ENCODE peak calls at places on chromosomes 3 and 15, in four cellular contexts. H, N, B and A are unnamed samples.

GRCh38 chr3:48238506-48239085 is 2.3 kb upstream of the ZNF589 start:
- DNase-seq in H (no peak), N (no peak), B (no peak), A (no peak)

GRCh38 chr15:68930268-68931022 is at the start of gene SPESP1:
- DNase-seq in H (no peak), N (no peak), B (no peak), A (peak; percentile 62)

GRCh38 chr3:12187448-12188327 is 29.0 kb upstream of the TIMP4 start:
- DNase-seq in H (no peak), N (peak; percentile 61), B (no peak), A (peak; percentile 71)

GRCh38 chr3:186815490-186815889 is 9.2 kb upstream of the RFC4 start:
- DNase-seq in H (peak; percentile 74), N (no peak), B (peak; percentile 71), A (peak; percentile 68)

GRCh38 chr3:177758131-177758530 is 560.8 kb upstream of the TBL1XR1 start:
- DNase-seq in H (no peak), N (no peak), B (no peak), A (peak; percentile 37)

GRCh38 chr15:72889545-72889944 is 106.0 kb upstream of the ADPGK start:
- DNase-seq in H (no peak), N (no peak), B (no peak), A (no peak)

GRCh38 chr3:27080126-27080525 is 289.1 kb downstream of the NEK10 start:
- DNase-seq in H (no peak), N (no peak), B (no peak), A (no peak)

GRCh38 chr3:42247576-42248027 is 18.4 kb downstream of the CCK start:
- DNase-seq in H (peak; percentile 18), N (no peak), B (peak; percentile 76), A (peak; percentile 49)

GRCh38 chr3:143207338-143207961 is 87.9 kb downstream of the CHST2 start:
- DNase-seq in H (peak; percentile 10), N (peak; percentile 95), B (peak; percentile 78), A (peak; percentile 67)

GRCh38 chr3:117719316-117719926 is 1009.8 kb downstream of the TUSC7 start:
- DNase-seq in H (peak; percentile 17), N (no peak), B (peak; percentile 1), A (peak; percentile 40)

GRCh38 chr15:33730815-33731214 is 237.5 kb upstream of the CHRM5 start:
- DNase-seq in H (no peak), N (no peak), B (no peak), A (no peak)

GRCh38 chr15:33738941-33739664 is 229.2 kb upstream of the CHRM5 start:
- DNase-seq in H (no peak), N (no peak), B (no peak), A (no peak)

GRCh38 chr15:33737687-33738606 is 230.3 kb upstream of the CHRM5 start:
- DNase-seq in H (peak; percentile 29), N (no peak), B (peak; percentile 48), A (peak; percentile 23)

GRCh38 chr15:33735143-33735542 is 233.2 kb upstream of the CHRM5 start:
- DNase-seq in H (no peak), N (no peak), B (no peak), A (no peak)

GRCh38 chr15:33735637-33736247 is 232.6 kb upstream of the CHRM5 start:
- DNase-seq in H (peak; percentile 58), N (no peak), B (peak; percentile 46), A (peak; percentile 41)
- TF ChIP-seq ELK1 in H (no peak), N (no peak), B (no peak), A (no peak)

GRCh38 chr3:63141-63845 is 133.3 kb upstream of the CHL1 start:
- DNase-seq in H (no peak), N (no peak), B (no peak), A (no peak)
- TF ChIP-seq ELK1 in H (no peak), N (no peak), B (no peak), A (no peak)

GRCh38 chr3:124530916-124531315 is 199.3 kb upstream of the UMPS start:
- DNase-seq in H (no peak), N (no peak), B (no peak), A (no peak)

GRCh38 chr3:124522226-124522625 is 208.0 kb upstream of the UMPS start:
- DNase-seq in H (no peak), N (no peak), B (no peak), A (no peak)

GRCh38 chr3:124532071-124532470 is 198.2 kb upstream of the UMPS start:
- DNase-seq in H (no peak), N (no peak), B (no peak), A (peak; percentile 21)

GRCh38 chr3:124529826-124530571 is 200.3 kb upstream of the UMPS start:
- DNase-seq in H (peak; percentile 25), N (no peak), B (no peak), A (no peak)

GRCh38 chr3:124526601-124527000 is 203.7 kb upstream of the UMPS start:
- DNase-seq in H (no peak), N (no peak), B (no peak), A (no peak)
- TF ChIP-seq ELK1 in H (no peak), N (no peak), B (no peak), A (no peak)

GRCh38 chr3:184746131-184747120 is 34.6 kb upstream of the MAGEF1 start:
- DNase-seq in H (no peak), N (no peak), B (no peak), A (no peak)

GRCh38 chr3:184750684-184751083 is 38.8 kb upstream of the MAGEF1 start:
- DNase-seq in H (no peak), N (no peak), B (no peak), A (no peak)

GRCh38 chr3:184751204-184751809 is 39.4 kb upstream of the MAGEF1 start:
- DNase-seq in H (no peak), N (no peak), B (no peak), A (no peak)

GRCh38 chr3:184748219-184749135 is 36.6 kb upstream of the MAGEF1 start:
- DNase-seq in H (peak; percentile 38), N (peak; percentile 44), B (peak; percentile 71), A (peak; percentile 68)

GRCh38 chr3:184749168-184749744 is 37.4 kb upstream of the MAGEF1 start:
- DNase-seq in H (no peak), N (no peak), B (no peak), A (no peak)
- TF ChIP-seq ELK1 in H (no peak), N (no peak), B (no peak), A (no peak)

DNA sequence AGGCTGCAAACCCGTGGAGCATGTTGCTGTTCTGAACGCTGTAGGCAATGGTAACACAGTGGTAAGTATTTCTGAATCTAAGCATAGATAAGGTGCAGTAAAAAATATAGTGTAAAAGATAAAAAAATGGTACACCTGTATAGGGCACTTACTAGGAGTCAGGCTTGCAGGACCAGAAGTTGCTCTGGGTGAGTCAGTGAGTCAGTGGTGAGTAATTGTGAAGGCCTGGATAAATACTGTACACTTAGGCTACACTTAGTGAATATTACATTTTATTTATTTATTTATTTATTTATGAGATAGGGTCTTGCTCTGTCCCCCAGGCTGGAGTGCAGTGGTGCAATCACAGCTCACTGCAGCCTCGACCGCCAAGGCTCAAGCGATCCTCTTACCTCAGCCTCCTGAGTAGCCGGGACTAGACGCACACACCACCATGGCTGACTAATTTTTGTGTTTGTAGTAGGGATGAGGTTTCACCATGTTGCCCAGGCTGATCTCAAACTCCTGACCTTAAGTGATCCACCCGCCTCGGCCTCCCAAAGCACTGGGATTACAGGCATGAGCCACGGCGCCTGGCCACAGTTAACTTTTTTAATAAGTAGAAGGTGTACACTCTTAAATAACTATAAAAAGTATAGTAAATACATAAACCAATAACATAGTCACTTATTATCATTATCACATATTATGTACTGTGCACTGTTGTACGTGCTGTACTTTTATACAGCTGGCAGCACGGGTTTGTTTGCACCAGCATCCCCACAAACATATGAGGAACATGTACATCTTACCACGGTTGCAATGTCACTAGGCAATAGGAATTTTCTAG is 155.1 kb downstream of the IGF1R start:
- DNase-seq in H (peak; percentile 64), N (no peak), B (no peak), A (peak; percentile 78)
- TF ChIP-seq ELK1 in H (no peak), N (no peak), B (no peak), A (no peak)

DNA sequence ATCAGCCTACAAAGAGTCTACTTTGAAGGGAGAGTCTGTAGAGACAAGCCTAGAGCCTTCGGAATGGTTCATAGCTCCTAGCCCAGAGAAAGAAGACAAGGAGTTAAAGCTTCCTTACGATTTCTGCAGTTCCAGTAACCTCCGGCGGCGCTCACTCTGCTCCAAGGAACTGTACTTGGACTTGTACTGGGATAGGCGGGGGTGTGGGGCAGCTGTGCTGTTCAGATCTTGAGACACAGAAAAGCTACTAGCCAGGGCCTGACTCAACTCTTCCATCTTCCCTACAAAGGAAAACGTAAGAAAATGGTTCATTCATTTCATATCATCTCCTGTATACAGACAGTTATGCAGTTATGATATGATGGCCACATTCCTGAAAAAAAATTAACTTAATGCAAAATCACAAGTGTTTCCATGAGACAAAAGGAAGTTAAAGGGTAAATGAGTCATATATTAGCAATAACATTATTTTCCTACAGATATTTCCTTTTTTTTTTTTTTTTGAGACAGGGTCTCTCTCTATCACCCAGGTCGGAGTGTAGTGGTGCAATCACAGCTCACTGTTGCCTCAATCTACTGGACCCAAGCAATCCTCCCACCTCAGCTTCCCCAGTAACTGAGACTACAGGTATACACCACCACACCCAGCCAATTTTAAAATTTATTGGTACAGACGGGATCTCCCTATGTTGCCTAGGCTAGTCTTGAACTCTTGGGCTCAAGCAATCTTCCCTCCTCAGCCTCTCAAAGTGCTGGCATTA is 4.6 kb downstream of the SNUPN start:
- DNase-seq in H (peak; percentile 41), N (no peak), B (no peak), A (peak; percentile 89)
- TF ChIP-seq ELK1 in H (no peak), N (no peak), B (no peak), A (no peak)

GRCh38 chr3:46812237-46812791 is 50.9 kb downstream of the MYL3 start:
- DNase-seq in H (peak; percentile 21), N (no peak), B (peak; percentile 89), A (peak; percentile 29)
- TF ChIP-seq ELK1 in H (no peak), N (no peak), B (no peak), A (no peak)

DNA sequence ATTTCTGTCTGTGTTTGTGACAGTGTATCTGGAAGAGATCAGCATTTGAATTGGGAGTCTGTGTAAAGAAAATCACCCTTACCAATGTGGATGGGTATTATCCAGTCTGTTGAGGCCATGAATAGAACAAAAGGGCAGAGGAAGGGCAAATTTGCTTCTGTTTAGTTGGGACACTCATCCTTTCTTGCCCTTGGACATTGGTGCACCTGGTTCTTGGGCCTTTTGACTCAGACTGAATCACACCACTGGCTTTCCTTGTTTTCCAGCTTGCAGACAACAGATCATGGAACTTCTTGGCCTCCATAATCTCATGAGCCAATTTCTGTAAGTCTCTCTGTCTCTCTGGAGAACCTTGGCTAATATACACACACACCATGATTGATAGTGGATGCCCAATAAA is 164.4 kb upstream of the SGO1 start:
- DNase-seq in H (no peak), N (no peak), B (no peak), A (no peak)
- TF ChIP-seq ELK1 in H (no peak), N (no peak), B (no peak), A (no peak)